ENCODE peak calls at places on chromosomes 3 and 15, in eight cellular contexts. One of them, this sample, is unnamed.

GRCh38 chr15:62306851-62307504 is 141.9 kb upstream of the C2CD4B start:
- DNase-seq in HCT116: peak; percentile 68
- DNase-seq in MCF 10A: peak; percentile 75
- DNase-seq in fibroblast of mammary gland: peak; percentile 83
- DNase-seq in sigmoid colon: peak; percentile 79
- DNase-seq in thoracic aorta: no peak
- DNase-seq in right atrium auricular region: peak; percentile 63
- DNase-seq in lower lobe of right lung: peak; percentile 58
- DNase-seq in this sample: no peak

GRCh38 chr3:194134231-194134756 is 1.7 kb upstream of the HES1 start:
- DNase-seq in fibroblast of mammary gland: peak; percentile 80
- DNase-seq in thoracic aorta: no peak
- DNase-seq in MCF 10A: no peak
- DNase-seq in HCT116: no peak
- DNase-seq in sigmoid colon: peak; percentile 87
- DNase-seq in right atrium auricular region: peak; percentile 69
- DNase-seq in lower lobe of right lung: peak; percentile 79
- DNase-seq in this sample: peak; percentile 74

GRCh38 chr15:41104234-41104633 is 11.8 kb downstream of the INO80 start:
- DNase-seq in HCT116: no peak
- DNase-seq in right atrium auricular region: no peak
- DNase-seq in MCF 10A: peak; percentile 18
- DNase-seq in lower lobe of right lung: no peak
- DNase-seq in sigmoid colon: no peak
- DNase-seq in fibroblast of mammary gland: peak; percentile 75
- DNase-seq in thoracic aorta: no peak
- DNase-seq in this sample: no peak

GRCh38 chr3:135143474-135143873 is 348.4 kb downstream of the EPHB1 start:
- DNase-seq in HCT116: no peak
- DNase-seq in thoracic aorta: no peak
- DNase-seq in right atrium auricular region: no peak
- DNase-seq in MCF 10A: no peak
- DNase-seq in fibroblast of mammary gland: no peak
- DNase-seq in lower lobe of right lung: no peak
- DNase-seq in sigmoid colon: no peak
- DNase-seq in this sample: no peak

GRCh38 chr3:183745300-183746098 is 47.9 kb downstream of the YEATS2 start:
- DNase-seq in MCF 10A: no peak
- DNase-seq in sigmoid colon: no peak
- DNase-seq in fibroblast of mammary gland: no peak
- DNase-seq in HCT116: no peak
- DNase-seq in right atrium auricular region: no peak
- DNase-seq in thoracic aorta: no peak
- DNase-seq in lower lobe of right lung: no peak
- DNase-seq in this sample: no peak

GRCh38 chr3:5071061-5071460 is 51.0 kb upstream of the ARL8B start:
- DNase-seq in MCF 10A: peak; percentile 78
- DNase-seq in sigmoid colon: no peak
- DNase-seq in right atrium auricular region: no peak
- DNase-seq in HCT116: no peak
- DNase-seq in fibroblast of mammary gland: peak; percentile 83
- DNase-seq in lower lobe of right lung: no peak
- DNase-seq in thoracic aorta: no peak
- DNase-seq in this sample: no peak

GRCh38 chr3:66615643-66616301 is 115.0 kb upstream of the LRIG1 start:
- DNase-seq in HCT116: no peak
- DNase-seq in thoracic aorta: no peak
- DNase-seq in right atrium auricular region: no peak
- DNase-seq in sigmoid colon: no peak
- DNase-seq in fibroblast of mammary gland: no peak
- DNase-seq in lower lobe of right lung: no peak
- DNase-seq in MCF 10A: no peak
- DNase-seq in this sample: no peak

GRCh38 chr3:45623434-45623833 is 28.9 kb downstream of the LIMD1 start:
- DNase-seq in sigmoid colon: no peak
- DNase-seq in HCT116: no peak
- DNase-seq in fibroblast of mammary gland: no peak
- DNase-seq in lower lobe of right lung: no peak
- DNase-seq in right atrium auricular region: no peak
- DNase-seq in thoracic aorta: no peak
- DNase-seq in MCF 10A: no peak
- DNase-seq in this sample: no peak

GRCh38 chr3:105965384-105965783 is 96.6 kb upstream of the CBLB start:
- DNase-seq in sigmoid colon: no peak
- DNase-seq in MCF 10A: peak; percentile 73
- DNase-seq in HCT116: no peak
- DNase-seq in right atrium auricular region: no peak
- DNase-seq in thoracic aorta: no peak
- DNase-seq in lower lobe of right lung: no peak
- DNase-seq in fibroblast of mammary gland: peak; percentile 76
- DNase-seq in this sample: no peak

GRCh38 chr3:36058404-36059035 is 321.8 kb upstream of the STAC start:
- DNase-seq in thoracic aorta: no peak
- DNase-seq in MCF 10A: no peak
- DNase-seq in HCT116: no peak
- DNase-seq in right atrium auricular region: no peak
- DNase-seq in fibroblast of mammary gland: no peak
- DNase-seq in sigmoid colon: no peak
- DNase-seq in lower lobe of right lung: no peak
- DNase-seq in this sample: no peak

GRCh38 chr3:197736010-197736490 is 654 bp downstream of the RUBCN start:
- DNase-seq in sigmoid colon: no peak
- DNase-seq in right atrium auricular region: no peak
- DNase-seq in MCF 10A: peak; percentile 12
- DNase-seq in lower lobe of right lung: no peak
- DNase-seq in thoracic aorta: no peak
- DNase-seq in HCT116: no peak
- DNase-seq in fibroblast of mammary gland: no peak
- DNase-seq in this sample: peak; percentile 45

GRCh38 chr3:169085827-169086226 is 577.7 kb downstream of the MECOM start:
- DNase-seq in right atrium auricular region: no peak
- DNase-seq in HCT116: no peak
- DNase-seq in sigmoid colon: no peak
- DNase-seq in MCF 10A: peak; percentile 87
- DNase-seq in thoracic aorta: no peak
- DNase-seq in fibroblast of mammary gland: peak; percentile 94
- DNase-seq in lower lobe of right lung: no peak
- DNase-seq in this sample: no peak

GRCh38 chr15:29631076-29632070 is 190.9 kb downstream of the TJP1 start:
- DNase-seq in MCF 10A: no peak
- DNase-seq in sigmoid colon: no peak
- DNase-seq in HCT116: no peak
- DNase-seq in right atrium auricular region: peak; percentile 28
- DNase-seq in lower lobe of right lung: no peak
- DNase-seq in thoracic aorta: no peak
- DNase-seq in fibroblast of mammary gland: no peak
- DNase-seq in this sample: no peak

GRCh38 chr15:60476713-60477112 is 2.2 kb downstream of the ICE2 start:
- DNase-seq in sigmoid colon: no peak
- DNase-seq in thoracic aorta: no peak
- DNase-seq in MCF 10A: peak; percentile 39
- DNase-seq in right atrium auricular region: no peak
- DNase-seq in fibroblast of mammary gland: no peak
- DNase-seq in HCT116: no peak
- DNase-seq in lower lobe of right lung: no peak
- DNase-seq in this sample: no peak

GRCh38 chr3:94082412-94082937 is 19.6 kb downstream of the NSUN3 start:
- DNase-seq in fibroblast of mammary gland: no peak
- DNase-seq in MCF 10A: no peak
- DNase-seq in right atrium auricular region: no peak
- DNase-seq in sigmoid colon: no peak
- DNase-seq in thoracic aorta: no peak
- DNase-seq in lower lobe of right lung: no peak
- DNase-seq in HCT116: no peak
- DNase-seq in this sample: no peak

GRCh38 chr3:46903341-46904302 is 26.1 kb downstream of the PTH1R start:
- DNase-seq in lower lobe of right lung: peak; percentile 39
- DNase-seq in fibroblast of mammary gland: peak; percentile 55
- DNase-seq in MCF 10A: peak; percentile 68
- DNase-seq in thoracic aorta: no peak
- DNase-seq in sigmoid colon: peak; percentile 61
- DNase-seq in HCT116: no peak
- DNase-seq in right atrium auricular region: no peak
- DNase-seq in this sample: no peak

GRCh38 chr15:101102746-101103145 is 149.1 kb downstream of the CHSY1 start:
- DNase-seq in sigmoid colon: no peak
- DNase-seq in right atrium auricular region: no peak
- DNase-seq in HCT116: no peak
- DNase-seq in lower lobe of right lung: no peak
- DNase-seq in thoracic aorta: no peak
- DNase-seq in MCF 10A: no peak
- DNase-seq in fibroblast of mammary gland: no peak
- DNase-seq in this sample: no peak
- TF ChIP-seq CTCF in sigmoid colon: no peak
- TF ChIP-seq CTCF in right atrium auricular region: no peak
- TF ChIP-seq CTCF in HCT116: no peak
- TF ChIP-seq CTCF in lower lobe of right lung: no peak
- TF ChIP-seq CTCF in thoracic aorta: no peak
- TF ChIP-seq CTCF in MCF 10A: no peak
- TF ChIP-seq CTCF in fibroblast of mammary gland: no peak
- TF ChIP-seq CTCF in this sample: no peak

DNA sequence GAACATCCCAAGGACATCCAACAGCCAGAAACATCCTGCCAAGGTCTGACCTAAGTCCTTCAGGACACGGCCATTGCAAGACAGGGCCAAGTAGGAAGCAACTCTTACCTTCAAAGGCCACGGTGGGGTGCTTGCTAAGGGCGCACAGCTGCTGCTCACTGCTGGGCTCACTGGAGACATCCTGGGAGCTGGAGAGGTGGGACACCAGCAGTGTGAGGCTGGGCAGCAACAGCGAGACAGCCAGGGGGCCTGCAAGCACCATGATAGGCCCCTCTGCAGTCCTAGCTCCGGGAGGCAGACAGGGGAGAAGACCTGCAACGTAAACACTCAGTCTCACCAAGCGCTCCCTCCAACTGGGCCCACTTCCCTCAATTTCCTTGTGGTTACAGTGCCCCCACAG is 79.2 kb downstream of the SEMA5B start:
- DNase-seq in right atrium auricular region: no peak
- DNase-seq in HCT116: no peak
- DNase-seq in fibroblast of mammary gland: no peak
- DNase-seq in lower lobe of right lung: no peak
- DNase-seq in thoracic aorta: no peak
- DNase-seq in MCF 10A: no peak
- DNase-seq in sigmoid colon: no peak
- DNase-seq in this sample: no peak
- TF ChIP-seq CTCF in right atrium auricular region: no peak
- TF ChIP-seq CTCF in HCT116: no peak
- TF ChIP-seq CTCF in fibroblast of mammary gland: no peak
- TF ChIP-seq CTCF in lower lobe of right lung: no peak
- TF ChIP-seq CTCF in thoracic aorta: no peak
- TF ChIP-seq CTCF in MCF 10A: no peak
- TF ChIP-seq CTCF in sigmoid colon: no peak
- TF ChIP-seq CTCF in this sample: no peak

GRCh38 chr15:49876401-49877038 is 242.5 kb downstream of the ATP8B4 start:
- DNase-seq in fibroblast of mammary gland: no peak
- DNase-seq in sigmoid colon: no peak
- DNase-seq in lower lobe of right lung: no peak
- DNase-seq in thoracic aorta: no peak
- DNase-seq in right atrium auricular region: no peak
- DNase-seq in MCF 10A: no peak
- DNase-seq in HCT116: peak; percentile 12
- DNase-seq in this sample: no peak

GRCh38 chr15:49877117-49877860 is 241.7 kb downstream of the ATP8B4 start:
- DNase-seq in lower lobe of right lung: no peak
- DNase-seq in fibroblast of mammary gland: peak; percentile 70
- DNase-seq in right atrium auricular region: no peak
- DNase-seq in HCT116: no peak
- DNase-seq in sigmoid colon: no peak
- DNase-seq in MCF 10A: no peak
- DNase-seq in thoracic aorta: no peak
- DNase-seq in this sample: no peak

GRCh38 chr15:49877871-49878511 is 241.0 kb downstream of the ATP8B4 start:
- DNase-seq in MCF 10A: no peak
- DNase-seq in fibroblast of mammary gland: peak; percentile 83
- DNase-seq in thoracic aorta: no peak
- DNase-seq in HCT116: no peak
- DNase-seq in sigmoid colon: peak; percentile 84
- DNase-seq in lower lobe of right lung: no peak
- DNase-seq in right atrium auricular region: no peak
- DNase-seq in this sample: no peak

GRCh38 chr15:49875392-49875791 is 243.6 kb downstream of the ATP8B4 start:
- DNase-seq in MCF 10A: peak; percentile 28
- DNase-seq in right atrium auricular region: no peak
- DNase-seq in HCT116: no peak
- DNase-seq in fibroblast of mammary gland: no peak
- DNase-seq in thoracic aorta: no peak
- DNase-seq in lower lobe of right lung: no peak
- DNase-seq in sigmoid colon: no peak
- DNase-seq in this sample: no peak
- TF ChIP-seq CTCF in MCF 10A: peak; percentile 25
- TF ChIP-seq CTCF in right atrium auricular region: no peak
- TF ChIP-seq CTCF in HCT116: peak; percentile 47
- TF ChIP-seq CTCF in fibroblast of mammary gland: peak; percentile 4
- TF ChIP-seq CTCF in thoracic aorta: no peak
- TF ChIP-seq CTCF in lower lobe of right lung: no peak
- TF ChIP-seq CTCF in sigmoid colon: no peak
- TF ChIP-seq CTCF in this sample: no peak

GRCh38 chr15:63440265-63440648 is 58.6 kb upstream of the CA12 start:
- DNase-seq in fibroblast of mammary gland: no peak
- DNase-seq in MCF 10A: no peak
- DNase-seq in sigmoid colon: no peak
- DNase-seq in thoracic aorta: no peak
- DNase-seq in right atrium auricular region: no peak
- DNase-seq in lower lobe of right lung: no peak
- DNase-seq in HCT116: no peak
- DNase-seq in this sample: no peak

GRCh38 chr15:63435416-63435815 is 53.8 kb upstream of the CA12 start:
- DNase-seq in fibroblast of mammary gland: no peak
- DNase-seq in lower lobe of right lung: no peak
- DNase-seq in MCF 10A: no peak
- DNase-seq in HCT116: no peak
- DNase-seq in right atrium auricular region: no peak
- DNase-seq in sigmoid colon: no peak
- DNase-seq in thoracic aorta: no peak
- DNase-seq in this sample: no peak

GRCh38 chr15:63434567-63435219 is 53.0 kb upstream of the CA12 start:
- DNase-seq in MCF 10A: no peak
- DNase-seq in HCT116: no peak
- DNase-seq in thoracic aorta: no peak
- DNase-seq in right atrium auricular region: no peak
- DNase-seq in fibroblast of mammary gland: no peak
- DNase-seq in sigmoid colon: no peak
- DNase-seq in lower lobe of right lung: no peak
- DNase-seq in this sample: no peak

GRCh38 chr15:63439536-63440264 is 58.1 kb upstream of the CA12 start:
- DNase-seq in thoracic aorta: no peak
- DNase-seq in sigmoid colon: no peak
- DNase-seq in fibroblast of mammary gland: peak; percentile 25
- DNase-seq in lower lobe of right lung: no peak
- DNase-seq in MCF 10A: no peak
- DNase-seq in right atrium auricular region: no peak
- DNase-seq in HCT116: no peak
- DNase-seq in this sample: no peak

DNA sequence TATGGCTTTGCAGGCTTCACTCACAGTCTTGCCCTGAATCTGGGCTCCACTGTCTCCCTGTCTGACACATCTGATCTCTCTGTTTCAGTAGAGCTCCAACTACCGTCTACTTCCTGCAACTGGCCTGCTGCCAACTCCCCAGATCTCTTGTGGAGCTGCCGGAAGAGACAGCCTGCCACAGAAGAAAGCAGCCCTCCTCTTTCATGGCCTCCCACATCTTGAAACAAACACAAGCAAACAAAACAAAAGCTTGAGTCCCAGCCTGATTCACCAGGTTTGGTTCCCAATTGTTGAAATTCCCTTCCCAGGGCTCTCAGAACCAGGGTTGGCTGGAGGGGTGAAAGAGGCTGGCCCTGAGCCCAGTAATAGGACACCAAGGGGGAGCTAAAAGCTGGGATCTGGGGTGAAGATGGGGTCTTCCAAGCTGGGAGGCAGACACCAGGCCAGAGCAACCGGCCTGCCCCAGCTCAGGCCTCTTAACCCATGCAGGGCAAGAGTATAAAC is 55.3 kb upstream of the CA12 start:
- DNase-seq in sigmoid colon: peak; percentile 93
- DNase-seq in right atrium auricular region: peak; percentile 90
- DNase-seq in MCF 10A: peak; percentile 66
- DNase-seq in HCT116: no peak
- DNase-seq in thoracic aorta: peak; percentile 17
- DNase-seq in lower lobe of right lung: peak; percentile 82
- DNase-seq in fibroblast of mammary gland: peak; percentile 77
- DNase-seq in this sample: no peak
- TF ChIP-seq CTCF in sigmoid colon: no peak
- TF ChIP-seq CTCF in right atrium auricular region: no peak
- TF ChIP-seq CTCF in MCF 10A: no peak
- TF ChIP-seq CTCF in HCT116: no peak
- TF ChIP-seq CTCF in thoracic aorta: no peak
- TF ChIP-seq CTCF in lower lobe of right lung: no peak
- TF ChIP-seq CTCF in fibroblast of mammary gland: peak; percentile 1
- TF ChIP-seq CTCF in this sample: no peak

This sample was measured in activated B cell treated with CpG ODN at 0.5 μM for 24 hours.